ENCODE peak calls at places on chromosomes 16 and 17, in ten cellular contexts. U, M, A, F, Q, R, W, Z, I and H are unnamed samples.

GRCh38 chr16:3235856-3236669 is 1.1 kb upstream of the ZNF200 start:
- DNase-seq in W (no peak), M (peak), I (peak), Q (peak), F (no peak), A (no peak), Z (peak), U (peak), R (no peak), H (peak)

GRCh38 chr17:46817901-46818209 is 637 bp downstream of the WNT3 start:
- DNase-seq in A (no peak), Q (no peak), U (no peak), F (no peak), I (no peak), R (no peak), W (no peak), M (no peak), Z (no peak), H (no peak)

GRCh38 chr16:87979352-87979751 is 28.1 kb downstream of the BANP start:
- DNase-seq in A (no peak), W (no peak), U (no peak), R (no peak), Z (no peak), M (no peak), F (no peak), Q (no peak), I (peak), H (peak)

GRCh38 chr16:27025581-27025980 is 41.1 kb upstream of the C16orf82 start:
- DNase-seq in U (no peak), R (no peak), A (no peak), W (no peak), Z (no peak), Q (no peak), M (no peak), F (no peak), I (no peak), H (no peak)

GRCh38 chr16:82368041-82368440 is 198.0 kb upstream of the MPHOSPH6 start:
- DNase-seq in I (peak), U (peak), A (no peak), M (peak), R (no peak), F (peak), W (peak), Q (peak), Z (no peak), H (no peak)

GRCh38 chr17:53722407-53722806 is 100.3 kb upstream of the KIF2B start:
- DNase-seq in U (no peak), Q (peak), A (no peak), F (peak), M (no peak), R (no peak), Z (no peak), W (peak), I (no peak), H (no peak)

GRCh38 chr17:55152236-55152635 is 112.5 kb upstream of the HLF start:
- DNase-seq in W (peak), Z (no peak), F (peak), M (no peak), R (no peak), Q (peak), I (no peak), A (no peak), U (no peak), H (no peak)

GRCh38 chr16:87628940-87629339 is 26.6 kb downstream of the JPH3 start:
- DNase-seq in U (no peak), Q (peak), W (peak), I (no peak), A (no peak), R (no peak), F (peak), Z (no peak), M (no peak), H (no peak)

GRCh38 chr17:77569846-77570564 is 388.5 kb upstream of the TNRC6C start:
- DNase-seq in Q (no peak), W (no peak), U (no peak), R (no peak), I (no peak), A (no peak), F (no peak), M (no peak), Z (no peak), H (peak)

GRCh38 chr17:81792675-81793615 is 11.0 kb upstream of the GCGR start:
- DNase-seq in Z (no peak), F (no peak), I (no peak), U (no peak), W (no peak), A (no peak), R (no peak), M (no peak), Q (no peak), H (no peak)

GRCh38 chr16:72566174-72566573 is 394.2 kb upstream of the PMFBP1 start:
- DNase-seq in F (no peak), Q (no peak), I (no peak), Z (no peak), U (no peak), M (no peak), W (no peak), R (no peak), A (no peak), H (no peak)

DNA sequence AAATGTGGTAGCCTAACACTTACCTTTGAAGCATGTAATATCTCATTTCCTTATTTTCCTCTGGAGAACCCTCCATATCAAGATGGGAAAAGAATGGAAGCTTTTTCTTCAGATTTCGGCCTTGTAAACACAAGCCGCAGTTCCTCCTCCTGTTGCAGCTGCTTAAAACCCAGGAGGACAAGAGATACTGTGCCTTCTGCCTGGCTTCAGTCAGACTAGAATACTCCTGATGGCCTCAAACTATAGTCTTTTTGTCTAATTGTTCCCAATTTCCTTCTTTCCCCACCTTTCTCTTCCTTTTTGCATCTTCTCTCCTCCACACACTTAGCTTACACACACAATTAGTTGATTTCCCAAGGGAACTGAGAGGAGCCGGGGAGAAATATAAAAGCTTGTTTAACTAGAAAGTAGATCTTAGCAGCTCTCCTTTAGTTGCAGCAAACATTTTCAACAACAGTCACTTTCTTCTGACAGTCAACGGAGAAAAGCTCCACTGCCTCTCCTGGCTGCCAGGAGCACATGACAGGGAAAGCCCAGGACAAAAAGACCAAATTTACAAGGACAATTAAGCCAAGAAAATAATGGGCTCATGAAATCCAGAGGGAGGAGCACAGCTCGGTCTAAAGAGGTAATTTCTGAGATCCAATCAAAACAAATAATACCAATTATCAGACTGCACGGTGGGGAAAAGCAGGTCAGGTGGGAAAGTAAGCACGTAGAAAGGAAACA is 76.4 kb upstream of the C17orf78 start:
- DNase-seq in U (no peak), W (peak), M (no peak), I (no peak), Q (no peak), F (peak), R (no peak), Z (no peak), A (no peak), H (no peak)
- H3K4me3 ChIP-seq in U (no peak), W (peak), M (no peak), I (no peak), Q (no peak), F (no peak), R (no peak), Z (peak), A (no peak), H (peak)

GRCh38 chr16:56801762-56802161 is 63.2 kb upstream of the SLC12A3 start:
- DNase-seq in R (no peak), A (no peak), U (no peak), W (no peak), F (no peak), Q (no peak), Z (no peak), M (no peak), I (no peak), H (no peak)
- H3K4me3 ChIP-seq in R (no peak), A (no peak), U (no peak), W (no peak), F (no peak), Q (no peak), Z (no peak), M (no peak), I (no peak), H (no peak)

GRCh38 chr16:66705790-66706505 is 9.4 kb upstream of the CMTM4 start:
- DNase-seq in I (peak), W (peak), Z (no peak), U (peak), M (no peak), R (peak), Q (no peak), A (no peak), F (peak), H (peak)
- H3K4me3 ChIP-seq in I (no peak), W (no peak), Z (no peak), U (no peak), M (no peak), R (no peak), Q (no peak), A (no peak), F (no peak), H (no peak)

GRCh38 chr16:8948831-8949230 is 14.9 kb downstream of the USP7 start:
- DNase-seq in F (no peak), U (no peak), Q (no peak), I (no peak), W (no peak), A (no peak), R (no peak), M (no peak), Z (no peak), H (no peak)

GRCh38 chr16:8950580-8951077 is 13.1 kb downstream of the USP7 start:
- DNase-seq in U (no peak), A (no peak), F (peak), I (no peak), Q (no peak), W (peak), Z (no peak), R (no peak), M (no peak), H (no peak)

GRCh38 chr16:8948069-8948593 is 15.6 kb downstream of the USP7 start:
- DNase-seq in Q (no peak), W (no peak), I (no peak), R (no peak), F (no peak), M (no peak), Z (no peak), A (no peak), U (no peak), H (no peak)

GRCh38 chr16:8951447-8952280 is 12.0 kb downstream of the USP7 start:
- DNase-seq in F (no peak), M (no peak), Q (no peak), W (no peak), Z (no peak), I (no peak), A (no peak), U (no peak), R (no peak), H (no peak)

GRCh38 chr16:8949536-8950418 is 13.9 kb downstream of the USP7 start:
- DNase-seq in U (no peak), M (no peak), F (no peak), Q (no peak), W (no peak), R (no peak), Z (no peak), I (no peak), A (no peak), H (no peak)
- H3K4me3 ChIP-seq in U (no peak), M (no peak), F (no peak), Q (no peak), W (no peak), R (no peak), Z (no peak), I (no peak), A (no peak), H (no peak)

GRCh38 chr17:44499722-44500121 is 3.5 kb downstream of the GPATCH8 start:
- DNase-seq in I (no peak), F (no peak), R (no peak), W (no peak), U (no peak), A (no peak), Q (no peak), M (no peak), Z (no peak), H (no peak)
- H3K4me3 ChIP-seq in I (no peak), F (no peak), R (no peak), W (no peak), U (no peak), A (no peak), Q (no peak), M (no peak), Z (no peak), H (no peak)

GRCh38 chr16:68270353-68270752 is 6.0 kb downstream of the SLC7A6 start:
- DNase-seq in Q (no peak), M (no peak), U (no peak), R (no peak), Z (no peak), W (no peak), A (no peak), F (no peak), I (no peak), H (no peak)
- H3K4me3 ChIP-seq in Q (no peak), M (no peak), U (no peak), R (no peak), Z (no peak), W (no peak), A (no peak), F (no peak), I (no peak), H (no peak)

GRCh38 chr17:48247038-48247437 is 139.5 kb downstream of the SNX11 start:
- DNase-seq in R (no peak), F (no peak), U (no peak), W (no peak), A (no peak), Q (no peak), Z (no peak), I (no peak), M (no peak), H (no peak)

GRCh38 chr17:48244121-48244711 is 136.7 kb downstream of the SNX11 start:
- DNase-seq in W (no peak), A (no peak), U (peak), Q (peak), F (peak), R (no peak), Z (no peak), I (no peak), M (no peak), H (no peak)

GRCh38 chr17:48247603-48248002 is 140.0 kb downstream of the SNX11 start:
- DNase-seq in F (no peak), Z (no peak), W (no peak), U (no peak), R (no peak), A (no peak), Q (no peak), I (no peak), M (no peak), H (no peak)

GRCh38 chr17:48244814-48245213 is 137.2 kb downstream of the SNX11 start:
- DNase-seq in F (peak), Z (no peak), Q (no peak), M (no peak), W (no peak), R (no peak), U (no peak), I (no peak), A (no peak), H (no peak)

DNA sequence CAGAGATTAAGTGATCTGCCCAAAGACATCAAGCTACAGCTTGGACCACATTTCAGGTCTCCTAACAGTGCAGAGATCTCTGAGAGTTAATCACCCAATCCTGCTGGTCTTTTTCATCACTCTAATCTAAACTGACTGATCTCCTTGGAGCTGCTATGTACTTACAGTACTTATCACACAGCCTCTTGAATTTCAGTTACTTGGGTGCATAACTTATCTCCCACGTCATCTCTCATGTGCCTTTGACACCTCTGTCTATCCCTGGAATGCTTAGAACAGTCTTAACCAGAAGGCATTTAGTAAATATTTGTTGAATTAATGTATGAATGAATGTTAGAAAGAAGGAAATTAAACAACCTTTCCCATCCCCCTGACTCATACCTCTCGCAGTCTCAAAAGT is 139.1 kb downstream of the SNX11 start:
- DNase-seq in Q (peak), U (no peak), F (peak), Z (no peak), W (no peak), A (no peak), R (no peak), M (no peak), I (no peak), H (no peak)
- H3K4me3 ChIP-seq in Q (no peak), U (no peak), F (no peak), Z (no peak), W (no peak), A (no peak), R (no peak), M (no peak), I (no peak), H (no peak)